ENCODE peak calls at places on chromosomes 13 and 19, in seven cellular contexts. One of them, this sample, is unnamed.

GRCh38 chr19:6765738-6766356 is 1.4 kb downstream of the SH2D3A start:
- DNase-seq in colonic mucosa: peak
- DNase-seq in left lung: peak
- DNase-seq in kidney: peak
- DNase-seq in effector memory CD4-positive, alpha-beta T cell: peak
- DNase-seq in SK-N-SH: no peak
- DNase-seq in heart left ventricle: no peak
- DNase-seq in this sample: no peak

GRCh38 chr13:58908019-58908679 is 1255.6 kb downstream of the DIAPH3 start:
- DNase-seq in colonic mucosa: no peak
- DNase-seq in left lung: no peak
- DNase-seq in kidney: no peak
- DNase-seq in effector memory CD4-positive, alpha-beta T cell: no peak
- DNase-seq in SK-N-SH: no peak
- DNase-seq in heart left ventricle: no peak
- DNase-seq in this sample: no peak

GRCh38 chr13:50589651-50590054 is 253.8 kb downstream of the DLEU7 start:
- DNase-seq in colonic mucosa: no peak
- DNase-seq in left lung: no peak
- DNase-seq in kidney: no peak
- DNase-seq in effector memory CD4-positive, alpha-beta T cell: no peak
- DNase-seq in SK-N-SH: no peak
- DNase-seq in heart left ventricle: no peak
- DNase-seq in this sample: no peak

GRCh38 chr19:18677156-18677555 is 6.3 kb upstream of the CRTC1 start:
- DNase-seq in colonic mucosa: no peak
- DNase-seq in left lung: no peak
- DNase-seq in kidney: no peak
- DNase-seq in effector memory CD4-positive, alpha-beta T cell: no peak
- DNase-seq in SK-N-SH: no peak
- DNase-seq in heart left ventricle: no peak
- DNase-seq in this sample: no peak

GRCh38 chr19:1987197-1988187 is 28.0 kb downstream of the BTBD2 start:
- DNase-seq in colonic mucosa: no peak
- DNase-seq in left lung: no peak
- DNase-seq in kidney: no peak
- DNase-seq in effector memory CD4-positive, alpha-beta T cell: no peak
- DNase-seq in SK-N-SH: no peak
- DNase-seq in heart left ventricle: no peak
- DNase-seq in this sample: no peak

GRCh38 chr13:90613076-90613795 is 734.3 kb upstream of the MIR17HG start:
- DNase-seq in colonic mucosa: no peak
- DNase-seq in left lung: no peak
- DNase-seq in kidney: no peak
- DNase-seq in effector memory CD4-positive, alpha-beta T cell: no peak
- DNase-seq in SK-N-SH: no peak
- DNase-seq in heart left ventricle: no peak
- DNase-seq in this sample: no peak

GRCh38 chr13:75904012-75904411 is 267.9 kb downstream of the LMO7 start:
- DNase-seq in colonic mucosa: no peak
- DNase-seq in left lung: no peak
- DNase-seq in kidney: no peak
- DNase-seq in effector memory CD4-positive, alpha-beta T cell: no peak
- DNase-seq in SK-N-SH: no peak
- DNase-seq in heart left ventricle: no peak
- DNase-seq in this sample: no peak

GRCh38 chr13:84121456-84121855 is 239.2 kb upstream of the SLITRK1 start:
- DNase-seq in colonic mucosa: no peak
- DNase-seq in left lung: no peak
- DNase-seq in kidney: no peak
- DNase-seq in effector memory CD4-positive, alpha-beta T cell: no peak
- DNase-seq in SK-N-SH: no peak
- DNase-seq in heart left ventricle: no peak
- DNase-seq in this sample: no peak

GRCh38 chr13:99385161-99385560 is 78.0 kb upstream of the GPR183 start:
- DNase-seq in colonic mucosa: no peak
- DNase-seq in left lung: no peak
- DNase-seq in kidney: no peak
- DNase-seq in effector memory CD4-positive, alpha-beta T cell: no peak
- DNase-seq in SK-N-SH: no peak
- DNase-seq in heart left ventricle: no peak
- DNase-seq in this sample: no peak

GRCh38 chr13:113907637-113908617 is 44.1 kb upstream of the GAS6 start:
- DNase-seq in colonic mucosa: peak
- DNase-seq in left lung: no peak
- DNase-seq in kidney: no peak
- DNase-seq in effector memory CD4-positive, alpha-beta T cell: no peak
- DNase-seq in SK-N-SH: no peak
- DNase-seq in heart left ventricle: no peak
- DNase-seq in this sample: no peak

GRCh38 chr19:3494051-3494450 is 6.4 kb downstream of the DOHH start:
- DNase-seq in colonic mucosa: no peak
- DNase-seq in left lung: no peak
- DNase-seq in kidney: no peak
- DNase-seq in effector memory CD4-positive, alpha-beta T cell: no peak
- DNase-seq in SK-N-SH: peak
- DNase-seq in heart left ventricle: no peak
- DNase-seq in this sample: peak

GRCh38 chr13:44576396-44577235 is 486 bp upstream of the TSC22D1 start:
- DNase-seq in colonic mucosa: no peak
- DNase-seq in left lung: peak
- DNase-seq in kidney: peak
- DNase-seq in effector memory CD4-positive, alpha-beta T cell: peak
- DNase-seq in SK-N-SH: peak
- DNase-seq in heart left ventricle: peak
- DNase-seq in this sample: no peak

GRCh38 chr13:25111557-25111956 is 15.6 kb downstream of the PABPC3 start:
- DNase-seq in colonic mucosa: no peak
- DNase-seq in left lung: no peak
- DNase-seq in kidney: no peak
- DNase-seq in effector memory CD4-positive, alpha-beta T cell: no peak
- DNase-seq in SK-N-SH: no peak
- DNase-seq in heart left ventricle: no peak
- DNase-seq in this sample: no peak

GRCh38 chr19:1503089-1503924 is 9.5 kb downstream of the ADAMTSL5 start:
- DNase-seq in colonic mucosa: peak
- DNase-seq in left lung: peak
- DNase-seq in kidney: no peak
- DNase-seq in effector memory CD4-positive, alpha-beta T cell: peak
- DNase-seq in SK-N-SH: peak
- DNase-seq in heart left ventricle: peak
- DNase-seq in this sample: peak

GRCh38 chr19:21308778-21309177 is 20.4 kb downstream of the ZNF708 start:
- DNase-seq in colonic mucosa: no peak
- DNase-seq in left lung: no peak
- DNase-seq in kidney: no peak
- DNase-seq in effector memory CD4-positive, alpha-beta T cell: no peak
- DNase-seq in SK-N-SH: no peak
- DNase-seq in heart left ventricle: no peak
- DNase-seq in this sample: no peak

GRCh38 chr19:2045501-2046045 is 5.5 kb downstream of the MKNK2 start:
- DNase-seq in colonic mucosa: no peak
- DNase-seq in left lung: no peak
- DNase-seq in kidney: peak
- DNase-seq in effector memory CD4-positive, alpha-beta T cell: no peak
- DNase-seq in SK-N-SH: no peak
- DNase-seq in heart left ventricle: peak
- DNase-seq in this sample: no peak

GRCh38 chr19:6822311-6822670 is 49.8 kb downstream of the VAV1 start:
- DNase-seq in colonic mucosa: no peak
- DNase-seq in left lung: no peak
- DNase-seq in kidney: no peak
- DNase-seq in effector memory CD4-positive, alpha-beta T cell: no peak
- DNase-seq in SK-N-SH: no peak
- DNase-seq in heart left ventricle: no peak
- DNase-seq in this sample: no peak

GRCh38 chr19:48991823-48992570 is 1.1 kb downstream of the GYS1 start:
- DNase-seq in colonic mucosa: peak
- DNase-seq in left lung: no peak
- DNase-seq in kidney: no peak
- DNase-seq in effector memory CD4-positive, alpha-beta T cell: no peak
- DNase-seq in SK-N-SH: peak
- DNase-seq in heart left ventricle: peak
- DNase-seq in this sample: peak

GRCh38 chr13:54637377-54637776 is 1608.8 kb downstream of the OLFM4 start:
- DNase-seq in colonic mucosa: no peak
- DNase-seq in left lung: no peak
- DNase-seq in kidney: no peak
- DNase-seq in effector memory CD4-positive, alpha-beta T cell: no peak
- DNase-seq in SK-N-SH: no peak
- DNase-seq in heart left ventricle: no peak
- DNase-seq in this sample: no peak

GRCh38 chr19:1725100-1726064 is 27.9 kb upstream of the ONECUT3 start:
- DNase-seq in colonic mucosa: peak
- DNase-seq in left lung: peak
- DNase-seq in kidney: no peak
- DNase-seq in effector memory CD4-positive, alpha-beta T cell: no peak
- DNase-seq in SK-N-SH: peak
- DNase-seq in heart left ventricle: peak
- DNase-seq in this sample: peak

GRCh38 chr19:27780367-27781065 is 1432.4 kb downstream of the UQCRFS1 start:
- DNase-seq in colonic mucosa: no peak
- DNase-seq in left lung: no peak
- DNase-seq in kidney: no peak
- DNase-seq in effector memory CD4-positive, alpha-beta T cell: no peak
- DNase-seq in SK-N-SH: no peak
- DNase-seq in heart left ventricle: no peak
- DNase-seq in this sample: no peak
- H3K27ac ChIP-seq in colonic mucosa: no peak
- H3K27ac ChIP-seq in left lung: peak
- H3K27ac ChIP-seq in kidney: no peak
- H3K27ac ChIP-seq in effector memory CD4-positive, alpha-beta T cell: no peak
- H3K27ac ChIP-seq in SK-N-SH: no peak
- H3K27ac ChIP-seq in heart left ventricle: no peak
- H3K27ac ChIP-seq in this sample: no peak

DNA sequence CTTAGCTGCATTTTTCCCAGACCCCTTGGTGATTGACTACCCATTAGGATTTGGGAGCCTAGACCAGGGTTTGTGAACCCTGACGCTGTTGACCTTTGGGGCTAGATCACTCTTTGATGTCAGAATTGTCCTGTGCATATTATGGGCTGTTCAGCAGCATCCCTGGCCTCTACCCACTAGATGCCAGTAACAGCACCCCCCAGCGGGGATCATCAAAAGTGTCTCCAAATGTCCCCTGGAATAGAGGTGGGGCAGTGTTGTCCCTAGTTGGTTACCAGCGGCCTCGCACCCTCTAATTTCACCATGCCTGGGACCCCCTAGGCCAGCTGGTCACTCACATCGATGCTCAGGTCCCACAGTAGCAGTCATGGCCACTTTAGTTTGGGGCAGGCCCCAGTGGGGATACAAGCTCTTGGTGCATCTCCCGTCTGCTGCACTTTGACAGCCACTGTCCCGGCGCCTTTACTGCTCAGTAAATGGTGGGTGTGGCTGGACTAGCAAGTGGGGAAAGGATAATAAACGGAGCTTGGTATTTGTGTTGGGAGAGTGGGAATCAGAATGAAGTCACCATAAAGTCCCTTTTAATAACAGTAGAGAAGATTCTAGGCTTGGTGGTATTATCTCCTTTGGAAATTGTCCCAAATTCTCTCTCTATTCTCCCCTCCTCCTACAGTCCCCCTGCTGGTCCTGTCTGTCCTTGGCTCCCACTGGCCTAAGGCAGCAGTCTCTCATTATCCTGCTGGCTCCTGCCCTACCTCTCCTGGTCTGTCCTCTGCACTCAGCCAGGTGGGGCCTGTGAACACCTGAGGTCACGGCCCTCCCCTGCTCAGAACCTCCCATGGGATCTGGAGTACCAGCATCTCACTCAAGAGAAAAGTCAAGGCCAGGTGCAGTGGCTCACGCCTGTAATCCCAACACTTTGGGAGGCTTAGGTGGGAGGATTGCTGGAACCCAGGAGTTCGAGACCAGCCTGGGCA is 80.6 kb downstream of the SIPA1L3 start:
- DNase-seq in colonic mucosa: peak
- DNase-seq in left lung: no peak
- DNase-seq in kidney: no peak
- DNase-seq in effector memory CD4-positive, alpha-beta T cell: no peak
- DNase-seq in SK-N-SH: no peak
- DNase-seq in heart left ventricle: no peak
- DNase-seq in this sample: no peak
- H3K27ac ChIP-seq in colonic mucosa: peak
- H3K27ac ChIP-seq in left lung: no peak
- H3K27ac ChIP-seq in kidney: no peak
- H3K27ac ChIP-seq in effector memory CD4-positive, alpha-beta T cell: no peak
- H3K27ac ChIP-seq in SK-N-SH: no peak
- H3K27ac ChIP-seq in heart left ventricle: no peak
- H3K27ac ChIP-seq in this sample: no peak

DNA sequence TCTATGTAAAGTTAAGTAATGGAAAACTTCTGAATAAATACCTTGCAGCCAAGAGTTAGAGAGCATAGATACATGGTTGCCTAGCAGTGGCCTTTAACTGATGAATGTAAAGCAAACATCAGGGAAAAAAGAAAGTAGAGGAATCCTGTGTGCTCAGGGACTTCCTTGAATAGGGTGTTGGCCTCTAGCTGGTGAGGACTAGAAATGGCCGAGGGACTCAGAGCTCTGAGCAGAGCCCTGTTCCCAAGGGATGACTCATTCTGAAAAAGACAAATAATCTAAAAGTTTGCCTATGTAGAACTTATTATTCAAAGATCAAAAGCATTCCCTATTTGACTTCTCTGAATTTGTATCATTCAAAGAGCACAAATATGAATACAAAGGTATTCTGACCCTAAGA is 135.7 kb downstream of the MIPEP start:
- DNase-seq in colonic mucosa: no peak
- DNase-seq in left lung: no peak
- DNase-seq in kidney: no peak
- DNase-seq in effector memory CD4-positive, alpha-beta T cell: no peak
- DNase-seq in SK-N-SH: no peak
- DNase-seq in heart left ventricle: no peak
- DNase-seq in this sample: no peak
- H3K27ac ChIP-seq in colonic mucosa: no peak
- H3K27ac ChIP-seq in left lung: peak
- H3K27ac ChIP-seq in kidney: no peak
- H3K27ac ChIP-seq in effector memory CD4-positive, alpha-beta T cell: peak
- H3K27ac ChIP-seq in SK-N-SH: peak
- H3K27ac ChIP-seq in heart left ventricle: no peak
- H3K27ac ChIP-seq in this sample: no peak

GRCh38 chr19:41241859-41242258 is 22.3 kb upstream of the HNRNPUL1 start:
- DNase-seq in colonic mucosa: no peak
- DNase-seq in left lung: no peak
- DNase-seq in kidney: no peak
- DNase-seq in effector memory CD4-positive, alpha-beta T cell: no peak
- DNase-seq in SK-N-SH: no peak
- DNase-seq in heart left ventricle: no peak
- DNase-seq in this sample: no peak
- H3K27ac ChIP-seq in colonic mucosa: no peak
- H3K27ac ChIP-seq in left lung: no peak
- H3K27ac ChIP-seq in kidney: no peak
- H3K27ac ChIP-seq in effector memory CD4-positive, alpha-beta T cell: no peak
- H3K27ac ChIP-seq in SK-N-SH: no peak
- H3K27ac ChIP-seq in heart left ventricle: no peak
- H3K27ac ChIP-seq in this sample: no peak